ENCODE peak calls at places on chromosomes 3 and 15, in seven cellular contexts. One of them, this sample, is unnamed.

GRCh38 chr3:60756231-60756630 is 495.0 kb downstream of the FHIT start:
- DNase-seq in NCI-H1694: no peak
- DNase-seq in foreskin fibroblast: no peak
- DNase-seq in RWPE2: no peak
- DNase-seq in NCI-H460: no peak
- DNase-seq in activated CD4-positive, alpha-beta T cell treated with anti-CD3 and anti-CD28 coated beads, Interleukin-2, amount 50 U/mL, for 48 hours: no peak
- DNase-seq in SK-MEL-5: no peak
- DNase-seq in this sample: no peak

GRCh38 chr3:33557279-33557678 is 117.1 kb upstream of the UBP1 start:
- DNase-seq in NCI-H1694: no peak
- DNase-seq in foreskin fibroblast: no peak
- DNase-seq in RWPE2: no peak
- DNase-seq in NCI-H460: no peak
- DNase-seq in activated CD4-positive, alpha-beta T cell treated with anti-CD3 and anti-CD28 coated beads, Interleukin-2, amount 50 U/mL, for 48 hours: no peak
- DNase-seq in SK-MEL-5: no peak
- DNase-seq in this sample: no peak

GRCh38 chr3:125123906-125124305 is 68.1 kb upstream of the HEG1 start:
- DNase-seq in NCI-H1694: no peak
- DNase-seq in foreskin fibroblast: no peak
- DNase-seq in RWPE2: no peak
- DNase-seq in NCI-H460: no peak
- DNase-seq in activated CD4-positive, alpha-beta T cell treated with anti-CD3 and anti-CD28 coated beads, Interleukin-2, amount 50 U/mL, for 48 hours: no peak
- DNase-seq in SK-MEL-5: no peak
- DNase-seq in this sample: no peak

GRCh38 chr15:41647269-41647668 is 12.9 kb upstream of the MGA start:
- DNase-seq in NCI-H1694: no peak
- DNase-seq in foreskin fibroblast: no peak
- DNase-seq in RWPE2: no peak
- DNase-seq in NCI-H460: no peak
- DNase-seq in activated CD4-positive, alpha-beta T cell treated with anti-CD3 and anti-CD28 coated beads, Interleukin-2, amount 50 U/mL, for 48 hours: no peak
- DNase-seq in SK-MEL-5: no peak
- DNase-seq in this sample: no peak

GRCh38 chr15:59327942-59328341 is 44.7 kb downstream of the MYO1E start:
- DNase-seq in NCI-H1694: no peak
- DNase-seq in foreskin fibroblast: no peak
- DNase-seq in RWPE2: no peak
- DNase-seq in NCI-H460: no peak
- DNase-seq in activated CD4-positive, alpha-beta T cell treated with anti-CD3 and anti-CD28 coated beads, Interleukin-2, amount 50 U/mL, for 48 hours: no peak
- DNase-seq in SK-MEL-5: no peak
- DNase-seq in this sample: peak

GRCh38 chr15:88440021-88440420 is 27.2 kb downstream of the MRPL46 start:
- DNase-seq in NCI-H1694: no peak
- DNase-seq in foreskin fibroblast: peak
- DNase-seq in RWPE2: no peak
- DNase-seq in NCI-H460: no peak
- DNase-seq in activated CD4-positive, alpha-beta T cell treated with anti-CD3 and anti-CD28 coated beads, Interleukin-2, amount 50 U/mL, for 48 hours: no peak
- DNase-seq in SK-MEL-5: no peak
- DNase-seq in this sample: no peak

GRCh38 chr3:90184861-90185260 is 1077.4 kb downstream of the EPHA3 start:
- DNase-seq in NCI-H1694: no peak
- DNase-seq in foreskin fibroblast: peak
- DNase-seq in RWPE2: no peak
- DNase-seq in NCI-H460: no peak
- DNase-seq in activated CD4-positive, alpha-beta T cell treated with anti-CD3 and anti-CD28 coated beads, Interleukin-2, amount 50 U/mL, for 48 hours: no peak
- DNase-seq in SK-MEL-5: peak
- DNase-seq in this sample: no peak

GRCh38 chr3:103992469-103992868 is 1374.2 kb upstream of the ALCAM start:
- DNase-seq in NCI-H1694: no peak
- DNase-seq in foreskin fibroblast: no peak
- DNase-seq in RWPE2: no peak
- DNase-seq in NCI-H460: no peak
- DNase-seq in activated CD4-positive, alpha-beta T cell treated with anti-CD3 and anti-CD28 coated beads, Interleukin-2, amount 50 U/mL, for 48 hours: no peak
- DNase-seq in SK-MEL-5: peak
- DNase-seq in this sample: no peak

GRCh38 chr3:136772709-136773108 is 20.5 kb upstream of the STAG1 start:
- DNase-seq in NCI-H1694: no peak
- DNase-seq in foreskin fibroblast: no peak
- DNase-seq in RWPE2: no peak
- DNase-seq in NCI-H460: no peak
- DNase-seq in activated CD4-positive, alpha-beta T cell treated with anti-CD3 and anti-CD28 coated beads, Interleukin-2, amount 50 U/mL, for 48 hours: no peak
- DNase-seq in SK-MEL-5: no peak
- DNase-seq in this sample: no peak

GRCh38 chr15:81940467-81941451 is 105.1 kb downstream of the MEX3B start:
- DNase-seq in NCI-H1694: no peak
- DNase-seq in foreskin fibroblast: no peak
- DNase-seq in RWPE2: no peak
- DNase-seq in NCI-H460: no peak
- DNase-seq in activated CD4-positive, alpha-beta T cell treated with anti-CD3 and anti-CD28 coated beads, Interleukin-2, amount 50 U/mL, for 48 hours: no peak
- DNase-seq in SK-MEL-5: no peak
- DNase-seq in this sample: no peak

GRCh38 chr3:45179163-45179562 is 33.0 kb upstream of the CDCP1 start:
- DNase-seq in NCI-H1694: no peak
- DNase-seq in foreskin fibroblast: no peak
- DNase-seq in RWPE2: no peak
- DNase-seq in NCI-H460: no peak
- DNase-seq in activated CD4-positive, alpha-beta T cell treated with anti-CD3 and anti-CD28 coated beads, Interleukin-2, amount 50 U/mL, for 48 hours: no peak
- DNase-seq in SK-MEL-5: no peak
- DNase-seq in this sample: no peak

GRCh38 chr3:172334743-172335142 is 113.5 kb downstream of the GHSR start:
- DNase-seq in NCI-H1694: no peak
- DNase-seq in foreskin fibroblast: no peak
- DNase-seq in RWPE2: no peak
- DNase-seq in NCI-H460: no peak
- DNase-seq in activated CD4-positive, alpha-beta T cell treated with anti-CD3 and anti-CD28 coated beads, Interleukin-2, amount 50 U/mL, for 48 hours: no peak
- DNase-seq in SK-MEL-5: no peak
- DNase-seq in this sample: no peak

GRCh38 chr15:62787401-62787800 is 255.1 kb upstream of the TPM1 start:
- DNase-seq in NCI-H1694: no peak
- DNase-seq in foreskin fibroblast: no peak
- DNase-seq in RWPE2: no peak
- DNase-seq in NCI-H460: no peak
- DNase-seq in activated CD4-positive, alpha-beta T cell treated with anti-CD3 and anti-CD28 coated beads, Interleukin-2, amount 50 U/mL, for 48 hours: no peak
- DNase-seq in SK-MEL-5: no peak
- DNase-seq in this sample: no peak

GRCh38 chr15:74347757-74348250 is 19.6 kb downstream of the CYP11A1 start:
- DNase-seq in NCI-H1694: no peak
- DNase-seq in foreskin fibroblast: no peak
- DNase-seq in RWPE2: no peak
- DNase-seq in NCI-H460: no peak
- DNase-seq in activated CD4-positive, alpha-beta T cell treated with anti-CD3 and anti-CD28 coated beads, Interleukin-2, amount 50 U/mL, for 48 hours: no peak
- DNase-seq in SK-MEL-5: no peak
- DNase-seq in this sample: no peak

GRCh38 chr3:17973559-17973906 is 231.1 kb upstream of the TBC1D5 start:
- DNase-seq in NCI-H1694: no peak
- DNase-seq in foreskin fibroblast: no peak
- DNase-seq in RWPE2: no peak
- DNase-seq in NCI-H460: no peak
- DNase-seq in activated CD4-positive, alpha-beta T cell treated with anti-CD3 and anti-CD28 coated beads, Interleukin-2, amount 50 U/mL, for 48 hours: no peak
- DNase-seq in SK-MEL-5: no peak
- DNase-seq in this sample: no peak

GRCh38 chr3:138249636-138250035 is 62.5 kb downstream of the ARMC8 start:
- DNase-seq in NCI-H1694: no peak
- DNase-seq in foreskin fibroblast: no peak
- DNase-seq in RWPE2: no peak
- DNase-seq in NCI-H460: no peak
- DNase-seq in activated CD4-positive, alpha-beta T cell treated with anti-CD3 and anti-CD28 coated beads, Interleukin-2, amount 50 U/mL, for 48 hours: no peak
- DNase-seq in SK-MEL-5: no peak
- DNase-seq in this sample: no peak